ENCODE peak calls at places on chromosomes 16 and 17, in eight cellular contexts. One of them, this sample, is unnamed.

GRCh38 chr16:66741131-66741900 is 10.1 kb downstream of the DYNC1LI2 start:
- DNase-seq in nucleus accumbens: peak; percentile 87
- DNase-seq in MM.1S: no peak
- DNase-seq in GM23248: peak; percentile 94
- DNase-seq in heart right ventricle: peak; percentile 97
- DNase-seq in mucosa of descending colon: peak; percentile 79
- DNase-seq in GM19239: no peak
- DNase-seq in EH: peak; percentile 94
- DNase-seq in this sample: peak; percentile 82

GRCh38 chr17:31216053-31216751 is 80.8 kb downstream of the OMG start:
- DNase-seq in nucleus accumbens: no peak
- DNase-seq in MM.1S: peak; percentile 69
- DNase-seq in GM23248: peak; percentile 87
- DNase-seq in heart right ventricle: no peak
- DNase-seq in mucosa of descending colon: no peak
- DNase-seq in GM19239: no peak
- DNase-seq in EH: peak; percentile 92
- DNase-seq in this sample: peak; percentile 74

GRCh38 chr17:59972778-59973177 is 8.2 kb upstream of the RNFT1 start:
- DNase-seq in nucleus accumbens: no peak
- DNase-seq in MM.1S: no peak
- DNase-seq in GM23248: peak; percentile 3
- DNase-seq in heart right ventricle: no peak
- DNase-seq in mucosa of descending colon: no peak
- DNase-seq in GM19239: no peak
- DNase-seq in EH: peak; percentile 57
- DNase-seq in this sample: no peak

GRCh38 chr16:51641191-51641765 is 490.2 kb upstream of the SALL1 start:
- DNase-seq in nucleus accumbens: no peak
- DNase-seq in MM.1S: no peak
- DNase-seq in GM23248: peak; percentile 40
- DNase-seq in heart right ventricle: no peak
- DNase-seq in mucosa of descending colon: no peak
- DNase-seq in GM19239: no peak
- DNase-seq in EH: peak; percentile 58
- DNase-seq in this sample: no peak

GRCh38 chr16:85659805-85660511 is 28.8 kb downstream of the GINS2 start:
- DNase-seq in nucleus accumbens: peak; percentile 38
- DNase-seq in MM.1S: peak; percentile 13
- DNase-seq in GM23248: peak; percentile 62
- DNase-seq in heart right ventricle: peak; percentile 78
- DNase-seq in mucosa of descending colon: peak; percentile 80
- DNase-seq in GM19239: peak; percentile 95
- DNase-seq in EH: peak; percentile 61
- DNase-seq in this sample: no peak

GRCh38 chr17:64774888-64775600 is 112.9 kb upstream of the SMURF2 start:
- DNase-seq in nucleus accumbens: no peak
- DNase-seq in MM.1S: no peak
- DNase-seq in GM23248: no peak
- DNase-seq in heart right ventricle: no peak
- DNase-seq in mucosa of descending colon: no peak
- DNase-seq in GM19239: no peak
- DNase-seq in EH: no peak
- DNase-seq in this sample: no peak

GRCh38 chr16:2056681-2057407 is 9.1 kb downstream of the TSC2 start:
- DNase-seq in nucleus accumbens: peak; percentile 17
- DNase-seq in MM.1S: no peak
- DNase-seq in GM23248: no peak
- DNase-seq in heart right ventricle: no peak
- DNase-seq in mucosa of descending colon: no peak
- DNase-seq in GM19239: no peak
- DNase-seq in EH: peak; percentile 15
- DNase-seq in this sample: no peak

GRCh38 chr16:1536601-1537000 is 3.1 kb downstream of the TMEM204 start:
- DNase-seq in nucleus accumbens: no peak
- DNase-seq in MM.1S: no peak
- DNase-seq in GM23248: no peak
- DNase-seq in heart right ventricle: no peak
- DNase-seq in mucosa of descending colon: no peak
- DNase-seq in GM19239: no peak
- DNase-seq in EH: no peak
- DNase-seq in this sample: no peak

GRCh38 chr17:59427425-59427921 is 96.0 kb downstream of the YPEL2 start:
- DNase-seq in nucleus accumbens: peak; percentile 42
- DNase-seq in MM.1S: no peak
- DNase-seq in GM23248: peak; percentile 88
- DNase-seq in heart right ventricle: peak; percentile 63
- DNase-seq in mucosa of descending colon: no peak
- DNase-seq in GM19239: no peak
- DNase-seq in EH: peak; percentile 92
- DNase-seq in this sample: no peak

GRCh38 chr16:53546988-53547391 is 44.0 kb upstream of the AKTIP start:
- DNase-seq in nucleus accumbens: no peak
- DNase-seq in MM.1S: no peak
- DNase-seq in GM23248: no peak
- DNase-seq in heart right ventricle: no peak
- DNase-seq in mucosa of descending colon: no peak
- DNase-seq in GM19239: no peak
- DNase-seq in EH: peak; percentile 6
- DNase-seq in this sample: no peak

GRCh38 chr17:17350491-17351355 is 47.5 kb downstream of the NT5M start:
- DNase-seq in nucleus accumbens: no peak
- DNase-seq in MM.1S: no peak
- DNase-seq in GM23248: peak; percentile 79
- DNase-seq in heart right ventricle: no peak
- DNase-seq in mucosa of descending colon: no peak
- DNase-seq in GM19239: no peak
- DNase-seq in EH: peak; percentile 45
- DNase-seq in this sample: no peak

GRCh38 chr17:1716076-1716911 is 6.1 kb upstream of the TLCD2 start:
- DNase-seq in nucleus accumbens: peak; percentile 100
- DNase-seq in MM.1S: peak; percentile 100
- DNase-seq in GM23248: peak; percentile 100
- DNase-seq in heart right ventricle: peak; percentile 100
- DNase-seq in mucosa of descending colon: peak; percentile 100
- DNase-seq in GM19239: peak; percentile 99
- DNase-seq in EH: peak; percentile 100
- DNase-seq in this sample: peak; percentile 100

GRCh38 chr16:72371307-72372081 is 199.5 kb upstream of the PMFBP1 start:
- DNase-seq in nucleus accumbens: no peak
- DNase-seq in MM.1S: no peak
- DNase-seq in GM23248: peak; percentile 50
- DNase-seq in heart right ventricle: no peak
- DNase-seq in mucosa of descending colon: no peak
- DNase-seq in GM19239: no peak
- DNase-seq in EH: peak; percentile 50
- DNase-seq in this sample: no peak

GRCh38 chr17:222172-222571 is 40.7 kb upstream of the DOC2B start:
- DNase-seq in nucleus accumbens: no peak
- DNase-seq in MM.1S: no peak
- DNase-seq in GM23248: no peak
- DNase-seq in heart right ventricle: peak; percentile 41
- DNase-seq in mucosa of descending colon: no peak
- DNase-seq in GM19239: no peak
- DNase-seq in EH: no peak
- DNase-seq in this sample: no peak

GRCh38 chr16:49236216-49236615 is 45.4 kb downstream of the CBLN1 start:
- DNase-seq in nucleus accumbens: no peak
- DNase-seq in MM.1S: no peak
- DNase-seq in GM23248: no peak
- DNase-seq in heart right ventricle: no peak
- DNase-seq in mucosa of descending colon: no peak
- DNase-seq in GM19239: no peak
- DNase-seq in EH: no peak
- DNase-seq in this sample: no peak

This sample was measured in AG09319.